ENCODE peak calls at places on chromosomes 4 and X, in four cellular contexts. U is H1, D is SK-N-SH, V is K562. M is an unnamed sample.
A peak's percentile ranks its signal among the peaks of the same experiment; 100 is the strongest.

GRCh38 chr4:20203508-20203907 is 48.2 kb upstream of the SLIT2 start:
- DNase-seq in U (no peak), D (no peak), V (no peak), M (no peak)

GRCh38 chr4:150572704-150573504 is 9.0 kb upstream of the MAB21L2 start:
- DNase-seq in U (no peak), D (no peak), V (peak; percentile 25), M (no peak)

GRCh38 chr4:125728568-125728967 is 413.8 kb downstream of the FAT4 start:
- DNase-seq in U (peak; percentile 33), D (no peak), V (no peak), M (no peak)

GRCh38 chrX:68422478-68422877 is 10.8 kb downstream of the OPHN1 start:
- DNase-seq in U (no peak), D (no peak), V (no peak), M (no peak)

GRCh38 chr4:183888564-183888963 is 16.5 kb upstream of the STOX2 start:
- DNase-seq in U (no peak), D (no peak), V (no peak), M (no peak)

GRCh38 chr4:169059294-169060201 is 49.5 kb upstream of the CBR4 start:
- DNase-seq in U (no peak), D (no peak), V (no peak), M (no peak)

GRCh38 chrX:76183289-76184057 is 10.6 kb downstream of the PBDC1 start:
- DNase-seq in U (no peak), D (no peak), V (no peak), M (no peak)

GRCh38 chrX:134711135-134711941 is 53.1 kb upstream of the PLAC1 start:
- DNase-seq in U (no peak), D (peak; percentile 49), V (no peak), M (no peak)

GRCh38 chrX:22748093-22748999 is 251.4 kb upstream of the DDX53 start:
- DNase-seq in U (peak; percentile 9), D (peak; percentile 40), V (peak; percentile 16), M (peak; percentile 5)

GRCh38 chr4:38728651-38729141 is 54.1 kb downstream of the TLR10 start:
- DNase-seq in U (peak; percentile 15), D (no peak), V (no peak), M (no peak)

GRCh38 chrX:26651755-26652154 is 435.8 kb downstream of the MAGEB5 start:
- DNase-seq in U (no peak), D (no peak), V (no peak), M (no peak)

GRCh38 chr4:173211838-173212237 is 43.2 kb downstream of the GALNT7 start:
- DNase-seq in U (no peak), D (no peak), V (no peak), M (no peak)

GRCh38 chr4:38670061-38670894 is 6.3 kb downstream of the KLF3 start:
- DNase-seq in U (no peak), D (peak; percentile 66), V (no peak), M (no peak)

GRCh38 chr4:53563824-53564223 is 27.5 kb downstream of the LNX1 start:
- DNase-seq in U (no peak), D (no peak), V (no peak), M (no peak)

GRCh38 chr4:26281876-26282275 is 38.9 kb upstream of the RBPJ start:
- DNase-seq in U (no peak), D (no peak), V (no peak), M (no peak)

GRCh38 chr4:122602277-122603142 is 18.4 kb downstream of the IL21 start:
- DNase-seq in U (no peak), D (peak; percentile 8), V (peak; percentile 16), M (no peak)

GRCh38 chrX:73849054-73849453 is 286.1 kb downstream of the CHIC1 start:
- DNase-seq in U (no peak), D (no peak), V (no peak), M (no peak)

GRCh38 chr4:52106142-52106541 is 55.0 kb downstream of the SPATA18 start:
- DNase-seq in U (no peak), D (no peak), V (no peak), M (no peak)

DNA sequence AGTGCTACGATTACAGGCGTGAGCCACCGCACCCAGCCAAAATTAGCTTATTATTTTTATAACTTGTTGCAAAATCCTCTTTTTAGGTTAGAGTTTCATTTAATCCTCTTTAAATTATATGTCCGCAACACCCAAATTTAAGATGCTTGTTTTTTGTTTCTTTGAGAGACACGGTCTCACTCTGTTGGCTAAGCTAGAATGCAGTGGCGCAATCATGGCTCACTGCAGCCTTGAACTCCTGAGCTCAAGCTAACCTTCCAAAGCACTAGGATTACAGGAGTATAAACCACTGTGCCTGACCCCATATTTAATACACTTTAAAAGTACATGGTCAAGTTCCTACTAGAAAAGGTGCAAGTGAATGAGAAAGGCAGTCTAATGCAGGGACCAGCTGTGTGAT is 2.2 kb downstream of the RBBP7 start:
- DNase-seq in U (no peak), D (no peak), V (no peak), M (no peak)
- TF ChIP-seq TAF1 in U (no peak), D (no peak), V (no peak), M (no peak)

GRCh38 chrX:21374163-21374993 is at the start of gene CNKSR2:
- DNase-seq in U (no peak), D (peak; percentile 87), V (no peak), M (peak; percentile 45)
- TF ChIP-seq TAF1 in U (no peak), D (no peak), V (no peak), M (no peak)

DNA sequence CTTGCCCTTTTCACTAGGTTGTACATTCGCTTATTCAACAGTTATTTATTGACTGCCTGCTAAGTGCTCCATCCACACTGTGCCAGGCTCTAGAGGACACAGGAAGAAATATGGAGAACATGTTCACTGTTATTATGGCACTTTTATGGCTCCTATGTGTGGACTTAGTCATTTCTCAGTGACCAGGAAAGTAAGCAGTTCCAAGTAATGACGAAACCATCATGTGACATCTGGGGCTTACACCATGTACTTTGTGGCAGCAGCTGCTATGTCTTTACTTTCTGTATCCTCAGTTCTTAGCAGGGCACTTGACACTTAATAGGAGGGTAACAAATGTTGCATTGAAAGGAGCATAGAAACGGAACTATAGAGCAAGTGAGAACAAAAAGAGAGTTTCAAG is 278.1 kb downstream of the ANK2 start:
- DNase-seq in U (no peak), D (no peak), V (no peak), M (no peak)
- TF ChIP-seq TAF1 in U (no peak), D (no peak), V (no peak), M (no peak)

GRCh38 chr4:7226993-7227392 is 34.7 kb downstream of the SORCS2 start:
- DNase-seq in U (no peak), D (peak; percentile 70), V (no peak), M (no peak)
- TF ChIP-seq TAF1 in U (no peak), D (no peak), V (no peak), M (no peak)

DNA sequence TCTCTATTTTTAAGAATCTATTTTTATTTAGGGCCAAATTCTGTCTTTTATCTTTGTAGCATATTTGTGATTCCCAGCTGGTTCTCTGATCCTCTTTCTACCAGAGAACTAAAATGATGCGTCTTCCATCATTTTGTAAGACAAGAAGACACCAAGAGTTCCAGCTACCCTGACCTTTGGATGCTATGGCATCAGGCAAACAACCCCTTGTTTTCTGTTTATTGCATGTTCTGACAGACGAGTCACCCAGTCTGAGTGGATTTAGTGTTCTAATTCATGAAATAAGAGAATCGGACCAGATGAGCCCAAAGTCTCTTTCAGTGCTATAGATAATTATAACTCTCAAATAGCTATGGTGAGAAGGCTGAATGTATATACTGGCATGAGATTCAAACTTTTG is 69.7 kb downstream of the ZFYVE28 start:
- DNase-seq in U (no peak), D (no peak), V (no peak), M (no peak)
- TF ChIP-seq TAF1 in U (no peak), D (no peak), V (no peak), M (no peak)

DNA sequence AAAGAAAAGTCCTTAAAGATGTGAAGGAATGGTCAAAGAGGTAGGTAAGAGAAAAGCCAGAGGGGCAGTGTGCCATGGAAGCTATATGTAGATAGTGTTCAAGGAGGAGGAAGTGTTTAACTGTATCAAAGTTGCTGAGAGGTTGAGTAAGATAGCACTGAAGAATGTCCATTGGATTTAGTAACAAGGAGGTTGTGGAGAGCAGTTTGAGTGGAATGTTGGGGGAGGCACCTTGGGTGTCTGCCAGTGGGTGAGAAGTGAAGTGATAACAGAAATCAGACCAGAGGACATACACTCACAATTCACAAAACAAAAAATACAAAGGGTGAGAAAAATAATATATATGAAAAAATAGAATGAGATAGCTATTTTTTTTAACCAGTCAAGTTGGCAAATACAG is 121.3 kb upstream of the AMOT start:
- DNase-seq in U (no peak), D (no peak), V (no peak), M (no peak)
- TF ChIP-seq TAF1 in U (no peak), D (no peak), V (no peak), M (no peak)

GRCh38 chr4:8410066-8410600 is 30.4 kb downstream of the ACOX3 start:
- DNase-seq in U (no peak), D (no peak), V (no peak), M (no peak)

GRCh38 chr4:8405516-8405875 is 35.0 kb downstream of the ACOX3 start:
- DNase-seq in U (no peak), D (no peak), V (no peak), M (no peak)

GRCh38 chr4:8407316-8407715 is 33.2 kb downstream of the ACOX3 start:
- DNase-seq in U (no peak), D (no peak), V (no peak), M (no peak)

GRCh38 chr4:8409271-8410065 is 31.1 kb downstream of the ACOX3 start:
- DNase-seq in U (no peak), D (peak; percentile 52), V (peak; percentile 77), M (no peak)

DNA sequence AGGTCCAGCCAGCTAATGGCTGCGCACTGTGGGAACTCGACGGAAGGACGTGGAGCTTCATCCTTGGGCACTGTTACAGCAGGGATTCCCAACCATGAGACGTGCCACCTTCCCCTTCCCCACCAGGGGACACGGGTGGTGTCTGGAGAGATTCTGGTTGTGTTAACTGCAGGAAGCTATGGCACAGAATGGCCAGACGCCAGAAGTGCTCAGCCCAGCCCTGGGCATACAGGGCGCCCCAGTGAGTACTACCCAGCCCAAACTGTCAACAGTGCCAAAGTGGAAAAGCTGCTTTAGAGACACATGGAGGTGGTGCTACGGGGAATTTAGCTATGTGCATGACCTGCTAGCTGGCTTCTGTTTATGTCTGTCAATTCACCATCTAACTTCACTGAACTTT is 32.8 kb downstream of the ACOX3 start:
- DNase-seq in U (no peak), D (no peak), V (no peak), M (no peak)
- TF ChIP-seq TAF1 in U (no peak), D (no peak), V (no peak), M (no peak)

GRCh38 chr4:120801171-120801758 is 121.3 kb downstream of the PRDM5 start:
- DNase-seq in U (no peak), D (peak; percentile 78), V (no peak), M (no peak)
- TF ChIP-seq TAF1 in U (no peak), D (no peak), V (no peak), M (no peak)

M was measured in GM12891.